ENCODE peak calls at places on chromosomes 3 and 15, in eight cellular contexts. C is neural crest cell, R is IMR-90, X is left ventricle myocardium inferior, L is keratinocyte, B is mammary epithelial cell, E is choroid plexus epithelial cell, A is HL-60. K is an unnamed sample.

GRCh38 chr15:30921781-30922371 is 18.2 kb downstream of the FAN1 start:
- DNase-seq in C (no peak), R (no peak), X (peak), L (no peak), B (no peak), E (no peak), A (no peak), K (no peak)

GRCh38 chr15:75928680-75929608 is 25.3 kb downstream of the FBXO22 start:
- DNase-seq in C (peak), R (peak), X (no peak), L (no peak), B (no peak), E (peak), A (peak), K (no peak)

GRCh38 chr3:56596441-56596840 is 39.5 kb downstream of the CCDC66 start:
- DNase-seq in C (no peak), R (no peak), X (no peak), L (no peak), B (no peak), E (no peak), A (no peak), K (no peak)

GRCh38 chr15:42140383-42141070 is 15.9 kb downstream of the PLA2G4F start:
- DNase-seq in C (no peak), R (no peak), X (no peak), L (no peak), B (no peak), E (no peak), A (no peak), K (no peak)

GRCh38 chr3:45988804-45989203 is 6.8 kb downstream of the FYCO1 start:
- DNase-seq in C (no peak), R (peak), X (no peak), L (peak), B (peak), E (peak), A (no peak), K (no peak)

GRCh38 chr3:146701246-146701645 is 96.1 kb upstream of the PLSCR5 start:
- DNase-seq in C (no peak), R (no peak), X (no peak), L (no peak), B (no peak), E (no peak), A (no peak), K (no peak)

GRCh38 chr3:127639173-127640030 is 10.4 kb downstream of the PODXL2 start:
- DNase-seq in C (no peak), R (peak), X (no peak), L (no peak), B (peak), E (peak), A (no peak), K (no peak)

GRCh38 chr3:65604863-65605526 is 433.7 kb downstream of the MAGI1 start:
- DNase-seq in C (no peak), R (peak), X (no peak), L (no peak), B (no peak), E (peak), A (no peak), K (no peak)

GRCh38 chr3:124780356-124780755 is 50.1 kb downstream of the UMPS start:
- DNase-seq in C (no peak), R (peak), X (peak), L (no peak), B (no peak), E (peak), A (no peak), K (no peak)

GRCh38 chr15:42133892-42134502 is 22.4 kb downstream of the PLA2G4F start:
- DNase-seq in C (peak), R (peak), X (no peak), L (peak), B (peak), E (peak), A (peak), K (no peak)

DNA sequence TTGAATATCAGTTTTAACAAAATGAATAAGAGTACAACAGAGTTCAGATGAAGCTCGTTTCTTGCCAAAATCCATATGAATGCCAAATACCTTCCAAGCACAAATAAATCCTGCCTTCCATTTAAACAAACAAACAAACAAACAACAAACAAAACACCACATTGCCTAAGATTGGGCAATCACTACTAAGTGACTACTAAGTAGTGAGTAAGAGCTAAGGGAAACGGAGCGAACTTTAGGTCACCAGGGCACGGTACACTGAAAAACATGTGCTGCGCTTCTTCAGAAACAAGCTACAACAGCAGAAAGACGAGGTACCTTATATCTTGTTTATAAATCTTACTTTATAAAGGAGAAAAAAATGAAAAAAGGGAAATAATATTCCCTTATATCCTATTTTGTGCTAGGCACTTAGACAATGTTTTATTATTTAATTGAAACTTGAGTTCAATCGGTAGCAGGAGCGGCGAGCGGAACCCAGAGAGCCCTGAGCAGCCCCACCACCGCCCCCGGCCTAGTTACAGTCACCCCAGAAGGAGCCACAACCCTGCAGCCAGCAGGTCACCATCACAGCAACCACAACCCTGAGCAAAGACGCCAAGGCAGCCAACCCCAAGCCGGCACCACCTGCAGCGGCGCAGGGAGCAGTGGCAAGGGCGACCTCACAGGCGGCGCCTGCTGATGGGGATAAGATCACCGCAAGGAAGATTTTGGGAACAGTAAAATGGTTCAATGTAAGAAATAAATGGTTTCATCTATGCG is 216.9 kb downstream of the ZBTB20 start:
- DNase-seq in C (no peak), R (no peak), X (no peak), L (no peak), B (no peak), E (peak), A (no peak), K (no peak)
- TF ChIP-seq CTCF in C (no peak), R (no peak), X (no peak), L (no peak), B (no peak), E (no peak), A (no peak), K (no peak)

GRCh38 chr15:52220251-52220650 is 29.1 kb upstream of the GNB5 start:
- DNase-seq in C (no peak), R (no peak), X (no peak), L (no peak), B (no peak), E (no peak), A (no peak), K (no peak)

GRCh38 chr15:52214553-52214952 is 23.4 kb upstream of the GNB5 start:
- DNase-seq in C (no peak), R (no peak), X (no peak), L (no peak), B (no peak), E (no peak), A (no peak), K (no peak)

GRCh38 chr15:52218816-52219215 is 27.6 kb upstream of the GNB5 start:
- DNase-seq in C (no peak), R (no peak), X (no peak), L (no peak), B (no peak), E (no peak), A (no peak), K (no peak)

GRCh38 chr15:52220896-52221660 is 29.9 kb upstream of the GNB5 start:
- DNase-seq in C (no peak), R (no peak), X (no peak), L (no peak), B (no peak), E (no peak), A (no peak), K (no peak)

DNA sequence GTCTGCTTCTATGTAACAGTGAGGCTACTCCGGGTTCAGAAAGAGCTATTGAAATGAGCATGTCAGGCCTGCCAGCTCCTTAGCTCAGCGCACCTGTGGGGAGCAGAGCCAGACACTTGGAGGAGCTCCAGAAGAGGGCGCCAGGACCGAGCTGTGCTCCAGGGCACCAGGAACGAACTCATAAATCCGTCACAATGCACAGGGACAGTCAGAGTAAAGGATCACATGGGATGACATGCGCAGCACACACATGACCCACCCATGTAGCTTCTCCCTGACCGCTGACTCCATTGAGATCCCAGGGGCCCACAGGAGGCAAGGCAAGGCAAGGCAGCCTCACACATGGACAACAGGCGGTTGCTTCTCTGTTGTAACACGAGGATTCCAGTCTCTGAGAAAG is 26.0 kb upstream of the GNB5 start:
- DNase-seq in C (no peak), R (no peak), X (no peak), L (peak), B (no peak), E (no peak), A (peak), K (no peak)
- TF ChIP-seq CTCF in C (peak), R (no peak), X (no peak), L (peak), B (no peak), E (no peak), A (peak), K (no peak)

DNA sequence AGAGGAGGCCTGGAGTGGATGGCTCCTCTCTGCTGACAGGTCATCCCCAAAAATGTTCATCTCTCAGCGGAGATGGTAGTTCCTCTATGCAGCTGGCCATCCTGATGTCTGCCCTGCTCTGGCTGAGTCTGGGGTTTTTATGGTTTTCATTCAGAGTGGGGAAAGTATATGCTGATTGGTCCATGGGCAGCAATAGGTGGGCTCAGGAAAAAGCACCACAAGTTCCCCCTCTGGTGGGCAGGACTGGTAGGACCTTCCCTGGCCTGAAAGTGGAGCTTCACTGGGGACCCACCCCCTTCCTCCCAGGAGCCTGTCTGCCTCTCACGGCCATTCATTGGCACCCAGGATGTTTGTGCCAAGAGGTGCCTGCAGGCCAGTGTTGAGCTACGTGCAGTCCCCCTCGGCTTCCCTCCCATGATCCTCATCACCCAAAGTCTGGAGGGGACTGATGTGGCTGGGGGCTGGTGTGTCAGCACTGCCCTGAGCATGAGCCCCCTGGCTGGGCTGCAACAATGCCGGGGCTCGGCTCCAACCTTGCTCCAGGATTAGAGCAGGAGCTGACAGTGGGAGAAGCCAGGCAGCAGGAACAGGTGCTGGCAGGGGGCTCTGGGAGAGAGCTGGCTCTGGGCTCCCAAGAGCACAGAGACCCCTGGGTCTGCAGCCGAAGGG is 13.1 kb upstream of the BLOC1S6 start:
- DNase-seq in C (peak), R (no peak), X (no peak), L (no peak), B (no peak), E (peak), A (no peak), K (no peak)
- TF ChIP-seq CTCF in C (peak), R (peak), X (peak), L (peak), B (peak), E (peak), A (no peak), K (peak)

GRCh38 chr15:65088643-65089021 is 12.1 kb downstream of the KBTBD13 start:
- DNase-seq in C (no peak), R (no peak), X (no peak), L (no peak), B (no peak), E (no peak), A (no peak), K (no peak)

GRCh38 chr15:65087873-65088642 is 11.5 kb downstream of the KBTBD13 start:
- DNase-seq in C (no peak), R (no peak), X (peak), L (no peak), B (no peak), E (no peak), A (no peak), K (no peak)

GRCh38 chr15:65086680-65087111 is 10.2 kb downstream of the KBTBD13 start:
- DNase-seq in C (no peak), R (no peak), X (no peak), L (no peak), B (peak), E (peak), A (no peak), K (no peak)

GRCh38 chr15:65087411-65087810 is 10.9 kb downstream of the KBTBD13 start:
- DNase-seq in C (no peak), R (no peak), X (no peak), L (no peak), B (no peak), E (peak), A (no peak), K (no peak)

DNA sequence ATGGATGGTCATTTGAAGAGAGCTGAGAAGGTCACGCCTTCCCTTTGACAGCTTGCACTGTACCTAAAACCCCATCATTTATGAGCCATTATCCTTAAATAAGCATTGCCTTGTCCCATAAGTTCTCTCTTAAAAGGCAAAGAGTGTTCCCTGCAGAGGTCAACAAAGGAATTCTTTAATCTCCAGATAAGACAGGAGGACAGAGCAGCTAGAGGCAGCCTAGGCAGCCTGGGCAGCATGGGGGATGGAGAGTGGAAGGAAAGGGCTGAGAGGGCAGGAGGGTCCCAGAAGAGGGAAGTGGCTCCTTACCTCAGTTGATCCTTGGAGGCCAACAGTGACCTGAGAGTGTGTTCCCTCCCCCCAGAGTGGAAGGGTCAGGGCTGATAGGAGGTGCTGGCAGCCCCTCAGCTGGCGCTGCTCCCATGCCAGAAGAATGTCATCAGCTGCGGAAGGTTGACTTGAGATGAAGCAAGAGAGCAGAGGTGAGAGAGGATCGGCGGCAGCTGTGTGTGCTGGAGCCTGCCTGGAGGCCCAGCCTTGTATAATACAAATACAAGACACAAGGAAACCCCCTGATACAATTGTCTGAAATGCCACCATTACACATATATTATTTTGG is 12.8 kb downstream of the KBTBD13 start:
- DNase-seq in C (no peak), R (peak), X (peak), L (no peak), B (no peak), E (peak), A (no peak), K (no peak)
- TF ChIP-seq CTCF in C (no peak), R (no peak), X (no peak), L (no peak), B (no peak), E (no peak), A (no peak), K (no peak)

K was measured in CD14-positive monocyte.